ENCODE peak calls at places on chromosomes 3 and 15, in five cellular contexts. D is HEK293T, H is GM12878, C is H1, V is HepG2. L is an unnamed sample.

GRCh38 chr15:50790778-50791536 is 25.5 kb upstream of the SPPL2A start:
- DNase-seq in V (no peak), H (no peak), C (no peak), D (no peak), L (no peak)

GRCh38 chr3:152236741-152237140 is 32.0 kb upstream of the MBNL1 start:
- DNase-seq in D (no peak), C (no peak), H (no peak), V (no peak), L (no peak)

GRCh38 chr3:59631482-59631881 is 581.7 kb upstream of the CFAP20DC start:
- DNase-seq in D (no peak), H (no peak), C (no peak), V (no peak), L (no peak)

GRCh38 chr3:127082066-127082465 is 99.2 kb downstream of the PLXNA1 start:
- DNase-seq in H (no peak), D (no peak), V (no peak), C (no peak), L (no peak)

GRCh38 chr3:194728986-194729385 is 43.3 kb downstream of the FAM43A start:
- DNase-seq in H (no peak), C (no peak), D (no peak), V (no peak), L (no peak)

GRCh38 chr3:73433681-73434080 is 191.1 kb downstream of the PDZRN3 start:
- DNase-seq in H (no peak), V (no peak), C (no peak), D (no peak), L (no peak)

GRCh38 chr3:21718161-21718765 is 32.7 kb downstream of the ZNF385D start:
- DNase-seq in C (no peak), H (no peak), D (no peak), V (no peak), L (no peak)

GRCh38 chr15:35439291-35439690 is 106.7 kb downstream of the DPH6 start:
- DNase-seq in H (no peak), V (no peak), C (no peak), D (no peak), L (no peak)

GRCh38 chr15:36501063-36501678 is 78.3 kb upstream of the CDIN1 start:
- DNase-seq in D (peak), V (peak), H (peak), C (no peak), L (peak)

GRCh38 chr3:197576838-197577237 is 21.1 kb upstream of the BDH1 start:
- DNase-seq in C (no peak), V (no peak), H (no peak), D (no peak), L (no peak)

GRCh38 chr3:56297281-56297680 is 171.0 kb downstream of the ERC2 start:
- DNase-seq in V (no peak), C (no peak), H (no peak), D (no peak), L (no peak)

GRCh38 chr3:62374375-62374876 is 1.1 kb upstream of the FEZF2 start:
- DNase-seq in H (no peak), D (no peak), V (no peak), C (no peak), L (no peak)

GRCh38 chr3:172918568-172919296 is 168.2 kb downstream of the ECT2 start:
- DNase-seq in H (no peak), C (no peak), V (no peak), D (no peak), L (no peak)

GRCh38 chr3:127037971-127038446 is 55.1 kb downstream of the PLXNA1 start:
- DNase-seq in C (no peak), V (no peak), H (no peak), D (no peak), L (no peak)

GRCh38 chr15:88651971-88652370 is 13.2 kb downstream of the ISG20 start:
- DNase-seq in C (peak), V (no peak), H (no peak), D (no peak), L (no peak)

GRCh38 chr15:33639968-33640367 is 328.3 kb upstream of the CHRM5 start:
- DNase-seq in V (no peak), C (no peak), H (no peak), D (no peak), L (no peak)

GRCh38 chr3:72811551-72811950 is 36.7 kb downstream of the SHQ1 start:
- DNase-seq in V (no peak), H (no peak), D (no peak), C (no peak), L (peak)

GRCh38 chr3:114411811-114412803 is 118.3 kb downstream of the TIGIT start:
- DNase-seq in H (no peak), C (no peak), D (no peak), V (peak), L (no peak)

GRCh38 chr3:48614044-48614443 is 4.6 kb upstream of the UQCRC1 start:
- DNase-seq in D (no peak), V (peak), H (no peak), C (no peak), L (no peak)

GRCh38 chr3:11847607-11848006 is 922 bp upstream of the TAMM41 start:
- DNase-seq in D (peak), H (no peak), V (peak), C (no peak), L (no peak)

GRCh38 chr15:27124287-27124830 is 153.4 kb downstream of the GABRG3 start:
- DNase-seq in H (no peak), C (no peak), D (no peak), V (no peak), L (no peak)

GRCh38 chr3:139318431-139318816 is 25.4 kb upstream of the MRPS22 start:
- DNase-seq in V (no peak), H (no peak), D (no peak), C (no peak), L (no peak)

GRCh38 chr15:61518191-61518950 is 289.3 kb upstream of the RORA start:
- DNase-seq in H (no peak), C (no peak), V (no peak), D (no peak), L (no peak)

GRCh38 chr15:88835119-88835518 is 31.9 kb downstream of the ACAN start:
- DNase-seq in H (no peak), C (no peak), V (no peak), D (no peak), L (no peak)

GRCh38 chr15:55434989-55435825 is 26.9 kb downstream of the PIERCE2 start:
- DNase-seq in H (no peak), D (peak), V (peak), C (peak), L (peak)

GRCh38 chr3:12334786-12335185 is 45.9 kb downstream of the PPARG start:
- DNase-seq in C (no peak), V (no peak), H (no peak), D (no peak), L (no peak)

GRCh38 chr3:50671331-50671730 is 3.4 kb upstream of the DOCK3 start:
- DNase-seq in H (no peak), C (no peak), V (no peak), D (peak), L (no peak)

GRCh38 chr3:71421820-71422566 is 161.5 kb downstream of the FOXP1 start:
- DNase-seq in C (no peak), V (no peak), D (no peak), H (peak), L (no peak)

GRCh38 chr15:38707802-38708671 is 143.4 kb upstream of the RASGRP1 start:
- DNase-seq in V (peak), H (no peak), C (peak), D (peak), L (peak)

GRCh38 chr15:88166330-88166993 is 90.1 kb downstream of the NTRK3 start:
- DNase-seq in C (peak), H (no peak), V (peak), D (peak), L (peak)

GRCh38 chr15:33310481-33311311 is at the start of gene RYR3:
- DNase-seq in V (no peak), C (peak), D (peak), H (no peak), L (no peak)

GRCh38 chr15:34049096-34049495 is 10.1 kb upstream of the AVEN start:
- DNase-seq in D (no peak), H (no peak), V (no peak), C (no peak), L (no peak)

GRCh38 chr3:17420668-17421067 is 321.8 kb downstream of the TBC1D5 start:
- DNase-seq in C (no peak), D (no peak), H (no peak), V (peak), L (no peak)

DNA sequence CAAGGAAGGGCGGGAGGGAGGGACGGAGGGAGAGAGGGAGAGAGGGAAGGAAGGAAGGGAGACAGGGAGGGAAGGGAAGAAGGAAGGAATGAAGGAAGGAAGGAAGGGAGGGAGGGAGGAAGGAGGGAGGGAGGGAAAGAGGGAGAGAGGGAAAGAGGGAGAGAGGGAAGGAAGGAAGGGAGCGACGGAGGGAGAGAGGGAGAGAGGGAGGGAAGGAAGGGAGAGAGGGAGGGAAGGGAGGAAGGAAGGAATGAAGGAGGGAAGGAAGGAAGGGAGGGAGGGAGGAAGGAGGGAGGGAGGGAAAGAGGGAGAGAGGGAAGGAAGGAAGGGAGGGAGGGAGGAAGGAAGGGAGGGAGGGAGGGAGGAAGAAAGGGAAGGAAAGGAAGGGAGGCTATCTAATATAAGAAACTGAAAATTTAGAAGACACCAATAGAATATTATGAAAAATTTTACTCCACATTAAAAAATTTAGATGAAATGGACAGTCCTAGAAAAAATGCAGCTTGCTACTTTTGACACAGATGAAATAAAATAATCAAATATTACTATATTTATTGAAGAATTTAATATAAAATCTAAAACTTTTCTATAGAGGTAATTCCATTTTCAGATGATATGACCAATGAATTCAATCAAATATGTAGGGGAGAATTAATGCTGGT is 280.3 kb upstream of the SLITRK3 start:
- DNase-seq in C (no peak), H (no peak), V (no peak), D (no peak), L (no peak)
- TF ChIP-seq SUZ12 in C (no peak), H (no peak), V (no peak), D (no peak), L (no peak)

DNA sequence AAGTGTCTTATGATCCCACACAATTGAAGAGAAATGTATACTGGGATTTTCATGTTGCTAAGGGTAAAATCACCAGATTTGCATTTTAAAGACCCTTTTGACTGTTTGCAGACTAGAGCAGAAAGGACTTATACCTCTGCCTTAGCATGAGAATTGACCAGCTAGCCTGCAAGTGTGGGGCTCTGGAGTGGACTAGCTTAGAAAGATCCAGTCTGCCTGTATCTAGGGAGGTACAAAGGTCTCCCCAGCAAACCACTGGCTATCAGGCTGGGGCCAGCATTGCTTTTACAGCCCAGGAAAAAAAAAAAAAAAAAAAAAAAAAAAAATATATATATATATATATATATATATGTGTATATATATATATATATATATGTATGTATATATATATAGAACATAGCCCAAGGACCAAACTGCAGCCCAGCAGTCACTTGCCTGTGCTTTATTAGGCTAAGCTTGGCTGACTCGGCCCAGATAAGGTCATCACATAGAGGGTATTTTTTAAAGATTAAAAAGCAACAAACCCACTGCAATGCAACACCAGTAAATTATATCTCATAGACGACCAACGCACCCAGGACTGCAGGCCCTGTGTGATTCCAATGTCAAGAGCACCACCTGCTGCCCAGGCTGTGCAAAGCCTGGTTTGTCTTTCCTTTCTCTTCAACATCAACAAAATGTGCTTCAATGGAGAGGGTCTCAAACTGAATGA is 63.7 kb downstream of the DCLK3 start:
- DNase-seq in D (peak), V (peak), H (no peak), C (peak), L (peak)
- TF ChIP-seq SUZ12 in D (no peak), V (no peak), H (no peak), C (no peak), L (no peak)

GRCh38 chr15:101325263-101326025 is 30.4 kb upstream of the SNRPA1 start:
- DNase-seq in V (no peak), H (no peak), C (no peak), D (no peak), L (no peak)
- TF ChIP-seq SUZ12 in V (no peak), H (no peak), C (no peak), D (no peak), L (no peak)

DNA sequence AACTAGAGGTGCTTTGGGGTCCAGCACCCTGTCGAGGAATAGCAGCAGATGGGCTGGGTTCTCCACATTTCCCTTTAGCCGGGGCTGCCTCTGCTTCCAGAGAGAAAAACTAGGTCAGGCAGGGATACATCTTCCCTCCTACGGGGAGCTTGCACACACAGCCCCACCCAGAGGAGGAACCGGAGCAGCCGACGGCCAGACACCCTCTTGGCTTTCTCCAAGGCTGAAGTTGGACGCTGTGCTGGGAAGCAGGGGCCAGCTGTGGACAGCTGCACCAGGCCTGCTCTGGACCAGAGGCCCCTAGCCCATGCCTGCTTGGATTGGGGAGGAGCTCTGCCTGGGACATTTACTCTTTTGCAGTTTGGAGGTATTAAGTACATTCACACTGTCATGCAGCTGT is 44.7 kb upstream of the NR2C2 start:
- DNase-seq in H (no peak), D (no peak), V (no peak), C (no peak), L (no peak)
- TF ChIP-seq SUZ12 in H (no peak), D (no peak), V (no peak), C (no peak), L (no peak)

GRCh38 chr3:42668403-42668740 is 14.9 kb downstream of the ZBTB47 start:
- DNase-seq in H (no peak), V (no peak), C (no peak), D (no peak), L (no peak)
- TF ChIP-seq SUZ12 in H (no peak), V (no peak), C (no peak), D (no peak), L (no peak)

GRCh38 chr15:96888764-96889163 is 558.3 kb downstream of the NR2F2 start:
- DNase-seq in C (no peak), H (no peak), V (no peak), D (no peak), L (no peak)

GRCh38 chr15:96894669-96895068 is 564.2 kb downstream of the NR2F2 start:
- DNase-seq in H (no peak), C (no peak), D (no peak), V (no peak), L (no peak)

GRCh38 chr15:96896766-96897165 is 566.3 kb downstream of the NR2F2 start:
- DNase-seq in C (no peak), V (no peak), D (no peak), H (no peak), L (no peak)

GRCh38 chr15:96889734-96890480 is 559.4 kb downstream of the NR2F2 start:
- DNase-seq in V (no peak), D (no peak), C (no peak), H (no peak), L (no peak)

DNA sequence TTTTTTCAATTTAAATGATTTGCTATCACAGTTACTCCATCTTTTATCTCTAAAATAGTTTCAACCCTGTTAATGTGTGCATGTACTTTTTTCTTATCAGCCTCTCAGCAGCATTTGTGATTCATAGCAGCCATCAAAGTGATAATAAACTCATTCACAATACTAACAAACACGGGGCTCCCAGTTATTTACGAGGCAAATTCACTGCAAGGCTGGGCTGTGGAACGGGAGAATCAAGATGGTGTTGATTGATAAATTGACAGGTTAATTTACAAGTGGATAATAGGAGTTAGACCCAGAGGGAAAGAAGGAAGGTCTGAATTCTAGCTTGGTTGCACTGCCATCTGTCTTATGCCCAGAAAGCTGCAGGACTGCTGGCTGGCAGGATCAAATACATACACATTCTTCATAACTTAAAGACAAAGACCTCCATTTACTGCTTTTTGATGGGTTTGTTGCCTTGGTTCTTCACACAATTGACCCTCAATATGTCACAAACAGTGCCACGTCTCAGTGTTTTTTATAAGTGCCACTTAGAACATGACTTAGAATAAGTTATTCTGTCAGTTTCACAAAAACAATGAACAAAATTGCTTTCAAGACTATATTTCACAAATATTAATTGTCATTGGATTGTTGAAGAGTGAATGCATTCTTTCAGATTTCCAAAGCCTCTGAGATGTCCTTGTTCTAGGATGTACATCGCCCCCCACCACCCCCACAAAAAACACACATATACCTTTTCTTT is 562.8 kb downstream of the NR2F2 start:
- DNase-seq in V (no peak), H (no peak), C (no peak), D (peak), L (peak)
- TF ChIP-seq SUZ12 in V (no peak), H (no peak), C (no peak), D (no peak), L (no peak)

DNA sequence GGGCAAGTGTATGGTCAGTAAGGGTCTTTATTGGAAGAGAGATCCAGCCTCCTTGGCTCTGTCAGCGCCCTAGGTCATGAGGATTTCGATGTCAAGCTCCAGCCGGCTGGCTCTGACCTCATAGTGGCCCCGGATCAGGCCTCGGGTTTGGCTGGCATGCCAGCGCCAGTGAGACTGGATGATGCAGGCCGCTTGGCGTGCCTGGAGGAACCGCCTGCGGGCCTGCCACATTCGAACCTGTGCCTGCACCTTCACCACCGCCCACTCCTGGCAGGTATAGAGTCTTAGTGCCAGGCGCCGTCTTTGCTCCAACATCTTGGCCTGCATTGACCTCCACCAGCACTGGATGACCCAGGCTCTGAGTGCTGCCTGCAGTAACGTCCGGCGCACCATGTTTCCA is 483 bp downstream of the IQCF6 start:
- DNase-seq in H (no peak), D (no peak), V (no peak), C (no peak), L (no peak)
- TF ChIP-seq SUZ12 in H (no peak), D (no peak), V (no peak), C (no peak), L (no peak)

GRCh38 chr3:131454501-131454900 is 48.3 kb downstream of the MRPL3 start:
- DNase-seq in H (no peak), C (no peak), D (no peak), V (no peak), L (no peak)
- TF ChIP-seq SUZ12 in H (no peak), C (no peak), D (no peak), V (no peak), L (no peak)

DNA sequence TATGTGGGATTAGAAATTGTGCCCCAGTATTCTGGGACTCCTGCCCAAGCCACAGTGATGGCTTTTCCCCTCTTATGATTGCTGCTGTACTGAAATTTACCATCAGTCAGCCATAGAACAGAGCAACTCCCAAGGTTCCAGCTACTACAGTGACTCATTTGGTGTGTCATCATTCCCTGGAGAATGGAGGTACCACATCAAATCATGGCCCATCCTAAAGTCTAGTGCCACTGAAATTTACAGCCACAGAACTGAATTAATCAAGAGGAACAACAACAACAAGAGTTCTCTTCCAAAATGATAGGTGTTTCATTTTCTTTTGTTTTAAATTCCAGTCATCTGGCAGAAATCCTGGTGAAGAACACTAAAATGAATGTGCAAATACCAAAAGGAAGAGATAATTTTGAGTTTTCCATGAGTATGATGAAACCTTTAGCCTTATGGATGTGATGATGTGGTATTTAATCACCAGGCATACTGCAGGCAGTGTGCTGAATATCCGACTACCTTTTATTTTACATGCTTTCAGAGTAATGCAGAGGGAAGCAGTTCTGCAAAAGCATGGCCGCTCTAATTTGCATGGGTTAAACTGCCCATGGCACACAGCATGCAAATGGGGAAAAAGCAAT is 75.6 kb upstream of the SLC2A2 start:
- DNase-seq in V (no peak), H (no peak), C (no peak), D (no peak), L (no peak)
- TF ChIP-seq SUZ12 in V (no peak), H (no peak), C (no peak), D (no peak), L (no peak)

L was measured in NT2/D1.